ENCODE peak calls at places on chromosomes 6 and 20, in five cellular contexts. One of them, this sample, is unnamed.
A peak's percentile ranks its signal among the peaks of the same experiment; 100 is the strongest.

GRCh38 chr20:5205348-5206210 is 78.8 kb downstream of the CDS2 start:
- DNase-seq in heart left ventricle: peak; percentile 55
- DNase-seq in HFF-Myc: peak; percentile 57
- DNase-seq in OCI-LY7: peak; percentile 75
- DNase-seq in adipocyte: peak; percentile 82
- DNase-seq in this sample: peak; percentile 73

GRCh38 chr6:33927551-33927950 is 123.7 kb upstream of the MLN start:
- DNase-seq in heart left ventricle: no peak
- DNase-seq in HFF-Myc: no peak
- DNase-seq in OCI-LY7: no peak
- DNase-seq in adipocyte: peak; percentile 7
- DNase-seq in this sample: peak; percentile 82

GRCh38 chr20:11766961-11767360 is 150.7 kb upstream of the BTBD3 start:
- DNase-seq in heart left ventricle: no peak
- DNase-seq in HFF-Myc: no peak
- DNase-seq in OCI-LY7: no peak
- DNase-seq in adipocyte: peak; percentile 41
- DNase-seq in this sample: peak; percentile 79

GRCh38 chr6:56852611-56853010 is 102.3 kb upstream of the BEND6 start:
- DNase-seq in heart left ventricle: no peak
- DNase-seq in HFF-Myc: no peak
- DNase-seq in OCI-LY7: no peak
- DNase-seq in adipocyte: no peak
- DNase-seq in this sample: no peak

GRCh38 chr6:36430351-36430750 is 12.3 kb downstream of the PXT1 start:
- DNase-seq in heart left ventricle: no peak
- DNase-seq in HFF-Myc: no peak
- DNase-seq in OCI-LY7: no peak
- DNase-seq in adipocyte: no peak
- DNase-seq in this sample: no peak

GRCh38 chr6:158630944-158631616 is 13.5 kb downstream of the DYNLT1 start:
- DNase-seq in heart left ventricle: no peak
- DNase-seq in HFF-Myc: no peak
- DNase-seq in OCI-LY7: no peak
- DNase-seq in adipocyte: no peak
- DNase-seq in this sample: peak; percentile 60

GRCh38 chr20:13819885-13820645 is 35.2 kb downstream of the NDUFAF5 start:
- DNase-seq in heart left ventricle: no peak
- DNase-seq in HFF-Myc: peak; percentile 32
- DNase-seq in OCI-LY7: peak; percentile 61
- DNase-seq in adipocyte: peak; percentile 79
- DNase-seq in this sample: peak; percentile 67

GRCh38 chr20:19887566-19888268 is 129.4 kb upstream of the NAA20 start:
- DNase-seq in heart left ventricle: no peak
- DNase-seq in HFF-Myc: no peak
- DNase-seq in OCI-LY7: no peak
- DNase-seq in adipocyte: no peak
- DNase-seq in this sample: no peak

DNA sequence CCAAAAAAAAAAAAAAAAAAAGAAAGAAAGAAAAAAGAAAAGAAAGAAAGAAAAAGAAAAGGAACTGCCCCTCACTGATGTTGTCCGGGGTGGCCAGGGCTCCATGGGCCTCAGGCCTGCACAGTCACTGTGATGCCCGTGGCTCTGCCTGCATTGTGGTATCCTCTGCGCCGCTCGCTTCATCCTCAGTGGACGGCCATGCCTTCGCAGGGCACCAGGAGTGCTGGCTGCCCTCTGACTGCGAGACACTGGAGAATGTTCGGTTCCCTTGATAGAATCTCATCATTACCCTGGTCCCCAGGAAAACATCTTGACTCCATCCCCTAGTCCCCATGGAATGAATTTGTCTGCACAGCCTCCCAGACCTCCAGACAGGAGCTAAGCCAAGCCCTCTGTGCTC is 61.7 kb downstream of the TMEM242 start:
- DNase-seq in heart left ventricle: no peak
- DNase-seq in HFF-Myc: no peak
- DNase-seq in OCI-LY7: no peak
- DNase-seq in adipocyte: no peak
- DNase-seq in this sample: no peak
- H3K4me3 ChIP-seq in heart left ventricle: no peak overlapping the region
- H3K4me3 ChIP-seq in HFF-Myc: no peak overlapping the region
- H3K4me3 ChIP-seq in OCI-LY7: no peak overlapping the region
- H3K4me3 ChIP-seq in adipocyte: no peak overlapping the region
- H3K4me3 ChIP-seq in this sample: no peak overlapping the region

GRCh38 chr6:104954091-104954797 is 2.7 kb upstream of the LIN28B start:
- DNase-seq in heart left ventricle: no peak
- DNase-seq in HFF-Myc: no peak
- DNase-seq in OCI-LY7: no peak
- DNase-seq in adipocyte: no peak
- DNase-seq in this sample: no peak

GRCh38 chr6:104952911-104953409 is 3.9 kb upstream of the LIN28B start:
- DNase-seq in heart left ventricle: no peak
- DNase-seq in HFF-Myc: no peak
- DNase-seq in OCI-LY7: no peak
- DNase-seq in adipocyte: no peak
- DNase-seq in this sample: no peak

GRCh38 chr6:104955491-104955890 is 1.4 kb upstream of the LIN28B start:
- DNase-seq in heart left ventricle: no peak
- DNase-seq in HFF-Myc: no peak
- DNase-seq in OCI-LY7: no peak
- DNase-seq in adipocyte: no peak
- DNase-seq in this sample: no peak

GRCh38 chr6:104951677-104952076 is 5.2 kb upstream of the LIN28B start:
- DNase-seq in heart left ventricle: no peak
- DNase-seq in HFF-Myc: no peak
- DNase-seq in OCI-LY7: no peak
- DNase-seq in adipocyte: no peak
- DNase-seq in this sample: no peak

GRCh38 chr6:104953410-104953953 is 3.4 kb upstream of the LIN28B start:
- DNase-seq in heart left ventricle: no peak
- DNase-seq in HFF-Myc: no peak
- DNase-seq in OCI-LY7: no peak
- DNase-seq in adipocyte: no peak
- DNase-seq in this sample: no peak
- H3K4me3 ChIP-seq in heart left ventricle: no peak overlapping the region
- H3K4me3 ChIP-seq in HFF-Myc: no peak overlapping the region
- H3K4me3 ChIP-seq in OCI-LY7: no peak overlapping the region
- H3K4me3 ChIP-seq in adipocyte: no peak overlapping the region
- H3K4me3 ChIP-seq in this sample: no peak overlapping the region

DNA sequence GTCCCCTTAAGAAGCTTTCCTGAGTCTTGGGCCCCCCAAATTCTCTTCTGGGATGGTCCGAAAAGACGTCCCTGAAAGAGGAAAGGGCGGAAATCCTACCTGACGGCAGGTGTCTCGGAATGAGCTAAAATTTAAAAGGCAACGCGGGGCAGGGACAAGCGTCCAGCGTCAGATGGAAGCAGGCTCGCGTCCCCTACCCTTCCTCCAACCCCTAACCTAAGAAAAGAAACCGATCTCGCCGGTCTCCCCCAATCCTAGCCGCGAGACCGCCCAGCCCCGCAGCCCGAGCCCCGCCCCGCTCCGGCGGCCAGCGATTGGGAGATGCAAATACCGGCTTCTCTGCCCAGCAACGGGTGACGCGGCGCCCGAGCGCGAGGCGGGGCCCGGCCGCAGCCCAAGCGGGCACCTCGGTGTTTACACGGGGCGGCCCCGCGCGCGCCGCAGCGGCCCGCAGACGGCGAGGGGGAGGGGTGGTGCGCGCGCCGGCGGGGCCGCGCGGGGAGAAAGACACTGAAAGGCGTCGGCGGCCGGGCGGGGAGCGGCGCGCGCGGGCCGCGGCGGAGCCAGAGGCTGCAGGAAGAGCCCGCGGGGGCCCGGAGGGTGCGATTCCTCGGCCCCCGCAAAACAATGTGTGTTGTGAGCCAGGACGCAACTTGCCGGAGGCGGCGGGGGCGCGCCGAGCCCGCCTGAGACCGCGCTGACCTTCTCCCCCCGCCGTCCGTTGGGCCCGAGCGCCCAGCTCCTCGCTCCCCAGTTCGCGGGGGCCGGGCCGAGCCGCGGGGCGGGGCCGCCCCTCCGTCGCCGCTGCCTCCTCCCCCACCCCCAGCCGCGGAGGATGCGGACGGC is at the start of gene SOX12:
- DNase-seq in heart left ventricle: peak; percentile 97
- DNase-seq in HFF-Myc: no peak
- DNase-seq in OCI-LY7: peak; percentile 94
- DNase-seq in adipocyte: peak; percentile 97
- DNase-seq in this sample: peak; percentile 89
- H3K4me3 ChIP-seq in heart left ventricle: peak within 1 kb of the TSS; percentile 83
- H3K4me3 ChIP-seq in HFF-Myc: peak within 1 kb of the TSS; percentile 67
- H3K4me3 ChIP-seq in OCI-LY7: peak within 1 kb of the TSS; percentile 98
- H3K4me3 ChIP-seq in adipocyte: peak within 1 kb of the TSS; percentile 94
- H3K4me3 ChIP-seq in this sample: peak within 1 kb of the TSS; percentile 89

GRCh38 chr6:28258877-28259777 is at the start of gene NKAPL:
- DNase-seq in heart left ventricle: peak; percentile 83
- DNase-seq in HFF-Myc: no peak
- DNase-seq in OCI-LY7: no peak
- DNase-seq in adipocyte: peak; percentile 72
- DNase-seq in this sample: peak; percentile 66
- H3K4me3 ChIP-seq in heart left ventricle: peak within 1 kb of the TSS; percentile 59
- H3K4me3 ChIP-seq in HFF-Myc: no peak within 1 kb of the TSS
- H3K4me3 ChIP-seq in OCI-LY7: no peak within 1 kb of the TSS
- H3K4me3 ChIP-seq in adipocyte: peak within 1 kb of the TSS; percentile 85
- H3K4me3 ChIP-seq in this sample: peak within 1 kb of the TSS; percentile 50

GRCh38 chr6:160534050-160534696 is 129.9 kb downstream of the LPA start:
- DNase-seq in heart left ventricle: peak; percentile 32
- DNase-seq in HFF-Myc: no peak
- DNase-seq in OCI-LY7: peak; percentile 37
- DNase-seq in adipocyte: peak; percentile 76
- DNase-seq in this sample: peak; percentile 31
- H3K4me3 ChIP-seq in heart left ventricle: peak overlapping the region; percentile 33
- H3K4me3 ChIP-seq in HFF-Myc: no peak overlapping the region
- H3K4me3 ChIP-seq in OCI-LY7: no peak overlapping the region
- H3K4me3 ChIP-seq in adipocyte: peak overlapping the region; percentile 68
- H3K4me3 ChIP-seq in this sample: peak overlapping the region; percentile 32

DNA sequence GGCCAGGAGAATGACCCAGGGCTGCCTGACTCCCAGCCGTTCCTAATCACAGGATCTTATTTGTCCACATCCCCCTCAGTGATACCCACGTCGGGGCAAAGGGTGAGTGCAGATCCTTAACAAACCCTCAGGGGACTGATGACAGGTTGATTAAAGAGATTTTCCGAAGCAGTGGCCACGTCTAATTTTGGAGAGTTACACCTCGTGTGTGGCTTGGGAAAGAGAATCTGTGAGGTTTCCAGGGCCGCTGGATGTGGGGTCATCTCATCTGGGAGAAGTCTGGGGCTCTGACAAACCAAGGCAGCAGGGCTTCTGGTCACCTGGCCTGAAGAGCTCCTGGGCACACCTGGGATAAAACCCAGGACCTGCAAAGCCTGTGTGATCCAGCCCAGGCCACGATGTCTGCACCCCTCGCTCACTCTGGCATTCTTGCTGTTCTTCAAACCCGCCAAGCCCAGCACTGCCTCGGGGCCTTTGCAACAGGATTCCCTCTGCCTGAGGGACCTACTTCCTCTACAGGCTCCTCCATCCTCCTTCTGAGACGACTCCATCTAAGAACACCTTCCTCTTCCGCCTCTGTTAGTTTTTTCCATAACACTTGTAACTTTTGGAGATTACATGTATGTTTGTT is 4.7 kb downstream of the JPH2 start:
- DNase-seq in heart left ventricle: no peak
- DNase-seq in HFF-Myc: no peak
- DNase-seq in OCI-LY7: no peak
- DNase-seq in adipocyte: no peak
- DNase-seq in this sample: no peak
- H3K4me3 ChIP-seq in heart left ventricle: peak overlapping the region; percentile 67
- H3K4me3 ChIP-seq in HFF-Myc: no peak overlapping the region
- H3K4me3 ChIP-seq in OCI-LY7: no peak overlapping the region
- H3K4me3 ChIP-seq in adipocyte: no peak overlapping the region
- H3K4me3 ChIP-seq in this sample: no peak overlapping the region

GRCh38 chr6:139962663-139963314 is 588.3 kb upstream of the CITED2 start:
- DNase-seq in heart left ventricle: peak; percentile 56
- DNase-seq in HFF-Myc: no peak
- DNase-seq in OCI-LY7: no peak
- DNase-seq in adipocyte: no peak
- DNase-seq in this sample: no peak

GRCh38 chr6:139961190-139961589 is 586.7 kb upstream of the CITED2 start:
- DNase-seq in heart left ventricle: no peak
- DNase-seq in HFF-Myc: no peak
- DNase-seq in OCI-LY7: no peak
- DNase-seq in adipocyte: no peak
- DNase-seq in this sample: no peak

GRCh38 chr6:139967497-139967896 is 593.0 kb upstream of the CITED2 start:
- DNase-seq in heart left ventricle: no peak
- DNase-seq in HFF-Myc: no peak
- DNase-seq in OCI-LY7: no peak
- DNase-seq in adipocyte: no peak
- DNase-seq in this sample: no peak

GRCh38 chr6:139965393-139965792 is 590.9 kb upstream of the CITED2 start:
- DNase-seq in heart left ventricle: no peak
- DNase-seq in HFF-Myc: no peak
- DNase-seq in OCI-LY7: no peak
- DNase-seq in adipocyte: peak; percentile 68
- DNase-seq in this sample: no peak

GRCh38 chr6:139964737-139965136 is 590.3 kb upstream of the CITED2 start:
- DNase-seq in heart left ventricle: no peak
- DNase-seq in HFF-Myc: no peak
- DNase-seq in OCI-LY7: no peak
- DNase-seq in adipocyte: no peak
- DNase-seq in this sample: no peak
- H3K4me3 ChIP-seq in heart left ventricle: no peak overlapping the region
- H3K4me3 ChIP-seq in HFF-Myc: no peak overlapping the region
- H3K4me3 ChIP-seq in OCI-LY7: no peak overlapping the region
- H3K4me3 ChIP-seq in adipocyte: no peak overlapping the region
- H3K4me3 ChIP-seq in this sample: no peak overlapping the region

GRCh38 chr20:44475372-44475693 is 341 bp upstream of the TTPAL start:
- DNase-seq in heart left ventricle: no peak
- DNase-seq in HFF-Myc: no peak
- DNase-seq in OCI-LY7: no peak
- DNase-seq in adipocyte: no peak
- DNase-seq in this sample: no peak
- H3K4me3 ChIP-seq in heart left ventricle: peak overlapping the region; percentile 87
- H3K4me3 ChIP-seq in HFF-Myc: peak overlapping the region; percentile 97
- H3K4me3 ChIP-seq in OCI-LY7: peak overlapping the region; percentile 92
- H3K4me3 ChIP-seq in adipocyte: peak overlapping the region; percentile 85
- H3K4me3 ChIP-seq in this sample: peak overlapping the region; percentile 88

GRCh38 chr6:146935489-146935888 is 268.7 kb upstream of the STXBP5 start:
- DNase-seq in heart left ventricle: no peak
- DNase-seq in HFF-Myc: no peak
- DNase-seq in OCI-LY7: no peak
- DNase-seq in adipocyte: no peak
- DNase-seq in this sample: no peak
- H3K4me3 ChIP-seq in heart left ventricle: no peak overlapping the region
- H3K4me3 ChIP-seq in HFF-Myc: no peak overlapping the region
- H3K4me3 ChIP-seq in OCI-LY7: no peak overlapping the region
- H3K4me3 ChIP-seq in adipocyte: no peak overlapping the region
- H3K4me3 ChIP-seq in this sample: no peak overlapping the region